ENCODE peak calls at places on chromosomes 3 and 15, in four cellular contexts. S, B, L and V are unnamed samples.

GRCh38 chr3:194785315-194785714 is 99.6 kb downstream of the FAM43A start:
- DNase-seq in S (no peak), L (no peak), B (no peak), V (peak; percentile 58)

GRCh38 chr3:36175916-36176461 is 204.3 kb upstream of the STAC start:
- DNase-seq in L (no peak), B (no peak), S (no peak), V (no peak)

GRCh38 chr15:58043192-58043903 is 22.2 kb downstream of the ALDH1A2 start:
- DNase-seq in B (peak; percentile 24), L (peak; percentile 55), S (no peak), V (no peak)

GRCh38 chr3:149506540-149506939 is 32.0 kb downstream of the TM4SF4 start:
- DNase-seq in B (no peak), S (no peak), L (no peak), V (no peak)

GRCh38 chr3:57152761-57153160 is 12.4 kb downstream of the IL17RD start:
- DNase-seq in L (no peak), B (no peak), S (no peak), V (peak; percentile 17)

GRCh38 chr15:49223536-49224274 is 53.7 kb downstream of the GALK2 start:
- DNase-seq in L (no peak), S (no peak), B (no peak), V (no peak)

GRCh38 chr3:38039899-38040261 is 872 bp downstream of the DLEC1 start:
- DNase-seq in S (no peak), B (peak; percentile 80), L (peak; percentile 57), V (no peak)

GRCh38 chr15:58407366-58407765 is 24.4 kb upstream of the LIPC start:
- DNase-seq in B (no peak), L (no peak), S (no peak), V (no peak)

GRCh38 chr3:178097576-178097975 is 438.7 kb upstream of the KCNMB2 start:
- DNase-seq in S (no peak), L (peak; percentile 72), B (no peak), V (no peak)

GRCh38 chr3:131812433-131812832 is 222.4 kb downstream of the CPNE4 start:
- DNase-seq in S (no peak), B (no peak), L (peak; percentile 66), V (no peak)

GRCh38 chr3:113914646-113915045 is 33.2 kb upstream of the ZDHHC23 start:
- DNase-seq in B (no peak), S (no peak), L (peak; percentile 28), V (no peak)

GRCh38 chr3:43394071-43394501 is 107.7 kb downstream of the SNRK start:
- DNase-seq in S (no peak), B (no peak), L (no peak), V (no peak)

GRCh38 chr3:128012050-128012449 is 40.2 kb upstream of the SEC61A1 start:
- DNase-seq in S (no peak), B (no peak), L (no peak), V (no peak)

GRCh38 chr3:57397175-57398026 is 104.9 kb upstream of the ASB14 start:
- DNase-seq in S (peak; percentile 19), L (peak; percentile 67), B (peak; percentile 27), V (no peak)

GRCh38 chr3:118199044-118199443 is 835.6 kb downstream of the IGSF11 start:
- DNase-seq in L (peak; percentile 87), B (no peak), S (no peak), V (no peak)

GRCh38 chr15:60021589-60022378 is 17.7 kb downstream of the FOXB1 start:
- DNase-seq in L (peak; percentile 89), B (no peak), S (no peak), V (no peak)

GRCh38 chr3:120022729-120023128 is 71.5 kb downstream of the GSK3B start:
- DNase-seq in L (no peak), B (no peak), S (no peak), V (no peak)

GRCh38 chr15:84987949-84988624 is 6.4 kb downstream of the PDE8A start:
- DNase-seq in B (no peak), L (no peak), S (no peak), V (no peak)

GRCh38 chr3:128698211-128699011 is 27.6 kb upstream of the RAB7A start:
- DNase-seq in S (peak; percentile 30), L (peak; percentile 23), B (no peak), V (no peak)

GRCh38 chr15:87500240-87500639 is 756.3 kb downstream of the NTRK3 start:
- DNase-seq in B (no peak), L (no peak), S (peak; percentile 42), V (no peak)

GRCh38 chr15:60970246-60971170 is 258.6 kb downstream of the RORA start:
- DNase-seq in L (peak; percentile 75), S (no peak), B (no peak), V (no peak)

GRCh38 chr3:61730058-61730457 is 168.7 kb downstream of the PTPRG start:
- DNase-seq in L (no peak), B (no peak), S (no peak), V (no peak)

GRCh38 chr3:8413337-8413926 is 88.2 kb upstream of the LMCD1 start:
- DNase-seq in S (no peak), B (no peak), L (no peak), V (no peak)

GRCh38 chr3:54572197-54572895 is 355.5 kb downstream of the LRTM1 start:
- DNase-seq in S (no peak), L (no peak), B (no peak), V (no peak)

GRCh38 chr3:113268917-113269316 is 57.6 kb downstream of the BOC start:
- DNase-seq in L (no peak), S (no peak), B (no peak), V (no peak)

GRCh38 chr3:191727338-191727737 is 266.4 kb downstream of the PYDC2 start:
- DNase-seq in L (no peak), B (no peak), S (no peak), V (no peak)

GRCh38 chr3:108588616-108589015 is 622 bp downstream of the CIP2A start:
- DNase-seq in B (no peak), L (peak; percentile 30), S (no peak), V (no peak)

GRCh38 chr3:39668420-39668819 is 141.0 kb upstream of the MYRIP start:
- DNase-seq in S (peak; percentile 38), B (no peak), L (peak; percentile 69), V (no peak)

GRCh38 chr3:40079203-40079844 is 230.2 kb upstream of the EIF1B start:
- DNase-seq in S (no peak), B (no peak), L (peak; percentile 56), V (no peak)

GRCh38 chr3:46717447-46718231 is at the start of gene PRSS50:
- DNase-seq in L (no peak), B (peak; percentile 10), S (peak; percentile 68), V (peak; percentile 69)

GRCh38 chr3:172836390-172836997 is 86.0 kb downstream of the ECT2 start:
- DNase-seq in S (peak; percentile 27), B (peak; percentile 25), L (peak; percentile 62), V (no peak)

GRCh38 chr3:143124683-143125520 is 5.3 kb downstream of the CHST2 start:
- DNase-seq in B (no peak), L (no peak), S (no peak), V (no peak)

GRCh38 chr3:8945890-8946590 is 17.2 kb downstream of the RAD18 start:
- DNase-seq in B (no peak), L (no peak), S (no peak), V (no peak)

GRCh38 chr3:49377483-49377882 is 19.3 kb upstream of the GPX1 start:
- DNase-seq in B (no peak), L (peak; percentile 51), S (no peak), V (no peak)

GRCh38 chr3:15465876-15466585 is 38.6 kb downstream of the EAF1 start:
- DNase-seq in S (no peak), B (no peak), L (no peak), V (no peak)

GRCh38 chr3:15470261-15470660 is 42.9 kb downstream of the EAF1 start:
- DNase-seq in L (no peak), S (no peak), B (no peak), V (no peak)

GRCh38 chr3:15471861-15472260 is 44.5 kb downstream of the EAF1 start:
- DNase-seq in L (no peak), S (no peak), B (no peak), V (no peak)

GRCh38 chr3:15470804-15471203 is 43.4 kb downstream of the EAF1 start:
- DNase-seq in L (no peak), S (no peak), B (no peak), V (no peak)

GRCh38 chr3:15467227-15468181 is 40.1 kb downstream of the EAF1 start:
- DNase-seq in S (no peak), L (no peak), B (no peak), V (no peak)
- H3K4me3 ChIP-seq in S (no peak overlapping the region), L (no peak overlapping the region), B (no peak overlapping the region), V (no peak overlapping the region)

GRCh38 chr3:10280177-10280529 is 12.6 kb downstream of the GHRL start:
- DNase-seq in L (peak; percentile 27), S (no peak), B (no peak), V (no peak)
- TF ChIP-seq CTCF in L (peak; percentile 15), S (no peak), B (no peak), V (no peak)

GRCh38 chr3:45664558-45664957 is 24.6 kb upstream of the SACM1L start:
- DNase-seq in L (no peak), S (no peak), B (peak; percentile 56), V (no peak)
- H3K4me3 ChIP-seq in L (no peak overlapping the region), S (no peak overlapping the region), B (peak overlapping the region; percentile 32), V (peak overlapping the region; percentile 67)

GRCh38 chr3:176650478-176650877 is 546.8 kb downstream of the TBL1XR1 start:
- DNase-seq in L (peak; percentile 74), S (no peak), B (no peak), V (no peak)
- TF ChIP-seq CTCF in L (no peak), S (peak; percentile 25), B (no peak), V (no peak)

GRCh38 chr3:183539821-183540220 is 15.7 kb downstream of the KLHL6 start:
- DNase-seq in L (peak; percentile 85), S (no peak), B (no peak), V (no peak)

GRCh38 chr3:183541738-183542137 is 13.8 kb downstream of the KLHL6 start:
- DNase-seq in S (no peak), L (no peak), B (no peak), V (no peak)

GRCh38 chr3:183541235-183541655 is 14.3 kb downstream of the KLHL6 start:
- DNase-seq in L (no peak), S (no peak), B (no peak), V (no peak)

GRCh38 chr3:183540501-183541234 is 14.8 kb downstream of the KLHL6 start:
- DNase-seq in L (no peak), B (peak; percentile 76), S (no peak), V (no peak)

DNA sequence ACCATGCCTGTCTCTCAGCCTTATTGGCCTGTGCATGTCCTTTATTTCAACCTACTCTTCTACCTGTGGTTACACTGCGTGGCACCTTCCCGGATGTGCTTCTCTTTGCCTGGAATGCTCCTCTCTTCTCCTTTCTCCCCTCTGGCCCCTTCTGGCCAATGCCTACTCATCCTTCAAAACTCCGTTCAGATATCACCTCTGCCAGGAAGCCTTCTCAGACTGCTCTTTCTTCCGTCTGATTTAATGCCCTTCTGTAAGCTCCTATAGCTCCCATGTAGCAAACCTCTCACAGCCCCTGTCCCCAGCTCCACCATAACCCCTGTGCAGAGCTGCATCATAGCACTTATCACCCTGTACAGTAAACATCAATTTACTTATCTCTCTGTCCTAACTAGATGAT is 13.2 kb downstream of the KLHL6 start:
- DNase-seq in B (no peak), S (peak; percentile 44), L (no peak), V (no peak)
- H3K4me3 ChIP-seq in B (no peak overlapping the region), S (no peak overlapping the region), L (no peak overlapping the region), V (no peak overlapping the region)